ENCODE peak calls at places on chromosomes 12 and 14, in seven cellular contexts. H is HCT116, I is HepG2, B is H1, P is SK-N-SH, Y is K562, A is GM12878. M is an unnamed sample.

GRCh38 chr12:53749986-53750811 is 1.6 kb downstream of the CISTR start:
- DNase-seq in I (no peak), P (no peak), B (no peak), A (no peak), Y (no peak), H (no peak), M (no peak)

GRCh38 chr12:19390208-19390607 is 49.1 kb upstream of the AEBP2 start:
- DNase-seq in P (no peak), H (no peak), A (no peak), Y (no peak), I (no peak), B (no peak), M (no peak)

GRCh38 chr12:56687225-56688128 is 607 bp downstream of the PTGES3 start:
- DNase-seq in H (no peak), B (no peak), A (no peak), Y (no peak), I (no peak), P (no peak), M (peak; percentile 76)

GRCh38 chr12:32249701-32250270 is 143.1 kb downstream of the BICD1 start:
- DNase-seq in Y (no peak), B (no peak), H (no peak), I (no peak), A (no peak), P (no peak), M (peak; percentile 46)

GRCh38 chr12:93061414-93062099 is 132.5 kb upstream of the EEA1 start:
- DNase-seq in B (no peak), P (no peak), A (no peak), I (no peak), H (no peak), Y (no peak), M (no peak)

GRCh38 chr12:100539209-100539608 is 34.3 kb upstream of the GAS2L3 start:
- DNase-seq in P (no peak), A (no peak), I (no peak), H (no peak), B (no peak), Y (peak; percentile 10), M (peak; percentile 83)

GRCh38 chr12:256225-256624 is 6.4 kb downstream of the SLC6A13 start:
- DNase-seq in Y (no peak), P (no peak), H (no peak), I (no peak), A (no peak), B (no peak), M (no peak)

GRCh38 chr12:126974779-126975178 is 1292.2 kb upstream of the TMEM132C start:
- DNase-seq in I (no peak), H (no peak), Y (peak; percentile 48), A (no peak), P (no peak), B (no peak), M (no peak)

GRCh38 chr14:92927396-92928257 is 4.7 kb downstream of the CHGA start:
- DNase-seq in P (no peak), A (no peak), I (no peak), Y (no peak), B (no peak), H (no peak), M (no peak)

GRCh38 chr12:527729-528128 is 68.0 kb downstream of the B4GALNT3 start:
- DNase-seq in Y (no peak), B (no peak), P (no peak), H (no peak), A (no peak), I (no peak), M (no peak)

GRCh38 chr12:131910302-131911110 is 16.1 kb downstream of the ULK1 start:
- DNase-seq in A (no peak), I (no peak), P (no peak), Y (no peak), H (no peak), B (no peak), M (no peak)

GRCh38 chr12:89892426-89892825 is 183.8 kb upstream of the ATP2B1 start:
- DNase-seq in P (no peak), Y (no peak), H (no peak), B (no peak), I (no peak), A (no peak), M (no peak)

GRCh38 chr12:7555752-7556151 is 52.2 kb upstream of the CD163 start:
- DNase-seq in A (no peak), P (no peak), I (no peak), B (no peak), Y (peak; percentile 13), H (peak; percentile 48), M (no peak)

GRCh38 chr14:37559386-37559785 is 35.7 kb downstream of the FOXA1 start:
- DNase-seq in B (no peak), A (no peak), P (no peak), H (no peak), I (no peak), Y (no peak), M (no peak)

GRCh38 chr12:91140660-91141045 is 29.4 kb upstream of the LUM start:
- DNase-seq in Y (no peak), P (no peak), B (no peak), A (no peak), H (no peak), I (no peak), M (no peak)

GRCh38 chr12:132771126-132771838 is 9.7 kb upstream of the ANKLE2 start:
- DNase-seq in H (no peak), P (no peak), Y (no peak), A (no peak), I (no peak), B (no peak), M (no peak)

GRCh38 chr12:96136129-96136528 is 58.0 kb upstream of the ELK3 start:
- DNase-seq in Y (no peak), H (no peak), I (no peak), P (no peak), A (no peak), B (no peak), M (no peak)

GRCh38 chr14:100904307-100905019 is 941 bp upstream of the RTL1 start:
- DNase-seq in P (peak; percentile 83), H (no peak), I (no peak), Y (no peak), B (no peak), A (no peak), M (no peak)

GRCh38 chr12:6534914-6535696 is 788 bp downstream of the GAPDH start:
- DNase-seq in H (no peak), Y (peak; percentile 57), A (no peak), P (peak; percentile 81), I (peak; percentile 22), B (no peak), M (peak; percentile 31)

GRCh38 chr14:87153391-87153790 is 839.6 kb downstream of the GALC start:
- DNase-seq in B (no peak), H (no peak), Y (no peak), A (no peak), I (no peak), P (no peak), M (no peak)

GRCh38 chr14:87152701-87153100 is 840.3 kb downstream of the GALC start:
- DNase-seq in B (no peak), H (no peak), P (no peak), I (no peak), Y (no peak), A (no peak), M (no peak)

GRCh38 chr14:87153901-87154300 is 839.1 kb downstream of the GALC start:
- DNase-seq in P (no peak), H (no peak), I (no peak), Y (no peak), B (no peak), A (no peak), M (no peak)

GRCh38 chr14:87148655-87149054 is 844.3 kb downstream of the GALC start:
- DNase-seq in H (no peak), Y (no peak), P (no peak), I (no peak), A (no peak), B (no peak), M (no peak)

GRCh38 chr14:87149583-87150354 is 843.2 kb downstream of the GALC start:
- DNase-seq in I (no peak), Y (no peak), A (no peak), H (no peak), P (no peak), B (peak; percentile 75), M (no peak)
- TF ChIP-seq JUND in I (no peak), Y (no peak), A (no peak), H (no peak), P (no peak), B (peak; percentile 65), M (no peak)

GRCh38 chr12:40988335-40988734 is 199.8 kb upstream of the PDZRN4 start:
- DNase-seq in I (no peak), A (no peak), B (no peak), Y (no peak), P (no peak), H (no peak), M (no peak)
- TF ChIP-seq JUND in I (no peak), A (no peak), B (no peak), Y (no peak), P (no peak), H (no peak), M (no peak)

DNA sequence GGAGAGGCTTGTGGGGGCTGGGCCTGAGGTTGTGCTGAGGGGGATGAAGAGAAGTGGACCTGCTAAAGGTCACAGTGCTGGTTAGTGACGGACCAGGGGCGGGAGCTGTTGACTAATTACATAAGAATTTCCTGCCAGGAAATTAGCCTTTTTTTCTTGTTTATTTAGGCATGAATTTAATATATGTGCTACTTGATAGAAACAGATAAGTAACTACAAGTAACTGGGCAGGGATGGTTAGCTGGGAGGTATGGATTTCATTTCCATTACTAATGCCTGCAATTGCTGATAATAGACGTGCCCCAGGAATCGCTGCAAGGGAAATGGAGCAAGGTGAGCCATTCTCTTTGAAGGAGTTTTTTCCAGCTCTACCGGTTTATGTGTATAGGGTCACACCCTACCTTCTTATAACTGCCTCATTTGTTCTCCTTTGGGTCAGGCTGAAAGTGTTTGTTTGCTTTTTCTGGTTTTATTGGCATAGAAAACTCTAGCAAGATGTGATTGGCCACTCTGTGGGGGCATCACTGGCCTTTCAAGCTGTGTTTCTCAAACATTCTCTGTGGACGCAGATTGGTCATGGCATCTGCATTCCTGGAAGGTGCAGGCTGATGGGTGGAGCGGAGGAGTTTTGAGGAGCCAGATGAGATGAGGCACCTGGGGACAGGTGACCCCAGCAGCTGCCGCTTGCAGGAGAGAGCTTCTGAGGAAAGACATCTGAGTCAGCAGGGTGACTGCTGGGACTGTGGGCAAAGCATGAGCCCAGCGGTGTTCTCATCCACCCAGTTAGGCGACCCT is 19.0 kb upstream of the GPRC5A start:
- DNase-seq in B (no peak), A (no peak), H (peak; percentile 87), Y (no peak), P (no peak), I (peak; percentile 46), M (no peak)
- TF ChIP-seq JUND in B (no peak), A (no peak), H (peak; percentile 79), Y (no peak), P (peak; percentile 81), I (no peak), M (peak; percentile 62)

GRCh38 chr12:28145211-28145610 is 45.0 kb upstream of the CCDC91 start:
- DNase-seq in Y (no peak), I (no peak), A (no peak), H (no peak), B (no peak), P (no peak), M (no peak)
- TF ChIP-seq JUND in Y (no peak), I (no peak), A (no peak), H (no peak), B (no peak), P (no peak), M (no peak)

M was measured in T47D.